ENCODE peak calls at places on chromosomes 11 and 22, in ten cellular contexts. K is heart left ventricle, M is right lobe of liver, G is uterus, E is body of pancreas, A is adrenal gland, C is esophagus squamous epithelium, T is HCT116, L is tibial nerve, V is A549. W is an unnamed sample.

GRCh38 chr11:115409116-115409663 is 95.0 kb downstream of the CADM1 start:
- DNase-seq in K (no peak), M (no peak), G (no peak), E (no peak), A (no peak), C (no peak), T (no peak), L (no peak), V (no peak), W (no peak)

GRCh38 chr11:72309074-72309598 is 65.2 kb upstream of the PHOX2A start:
- DNase-seq in K (no peak), M (no peak), G (no peak), E (no peak), A (no peak), C (no peak), T (no peak), L (no peak), V (no peak), W (no peak)

GRCh38 chr22:27836181-27836580 is 34.6 kb upstream of the MN1 start:
- DNase-seq in K (no peak), M (no peak), G (no peak), E (no peak), A (no peak), C (no peak), T (no peak), L (no peak), V (no peak), W (no peak)

GRCh38 chr11:34671946-34672345 is 51.1 kb downstream of the EHF start:
- DNase-seq in K (no peak), M (no peak), G (no peak), E (no peak), A (no peak), C (no peak), T (no peak), L (no peak), V (no peak), W (no peak)

GRCh38 chr11:16912607-16913006 is 101.6 kb downstream of the PLEKHA7 start:
- DNase-seq in K (no peak), M (no peak), G (no peak), E (peak), A (no peak), C (no peak), T (no peak), L (no peak), V (no peak), W (peak)

GRCh38 chr11:65551572-65552398 is 6.4 kb downstream of the LTBP3 start:
- DNase-seq in K (no peak), M (peak), G (no peak), E (peak), A (no peak), C (no peak), T (peak), L (no peak), V (peak), W (peak)

GRCh38 chr22:44448271-44448780 is 49.7 kb downstream of the RTL6 start:
- DNase-seq in K (peak), M (no peak), G (peak), E (peak), A (peak), C (no peak), T (no peak), L (peak), V (peak), W (peak)

GRCh38 chr11:125082611-125083311 is 19.7 kb downstream of the SLC37A2 start:
- DNase-seq in K (no peak), M (no peak), G (no peak), E (no peak), A (peak), C (no peak), T (peak), L (no peak), V (no peak), W (no peak)

GRCh38 chr11:13054278-13054677 is 45.2 kb downstream of the RASSF10 start:
- DNase-seq in K (no peak), M (no peak), G (no peak), E (no peak), A (peak), C (no peak), T (no peak), L (no peak), V (no peak), W (no peak)

GRCh38 chr22:24593810-24594568 is 1.1 kb upstream of the LRRC75B start:
- DNase-seq in K (no peak), M (peak), G (no peak), E (peak), A (no peak), C (no peak), T (no peak), L (no peak), V (no peak), W (peak)

GRCh38 chr11:127675602-127676001 is 675.0 kb upstream of the KIRREL3 start:
- DNase-seq in K (no peak), M (no peak), G (no peak), E (peak), A (no peak), C (no peak), T (no peak), L (no peak), V (no peak), W (peak)

DNA sequence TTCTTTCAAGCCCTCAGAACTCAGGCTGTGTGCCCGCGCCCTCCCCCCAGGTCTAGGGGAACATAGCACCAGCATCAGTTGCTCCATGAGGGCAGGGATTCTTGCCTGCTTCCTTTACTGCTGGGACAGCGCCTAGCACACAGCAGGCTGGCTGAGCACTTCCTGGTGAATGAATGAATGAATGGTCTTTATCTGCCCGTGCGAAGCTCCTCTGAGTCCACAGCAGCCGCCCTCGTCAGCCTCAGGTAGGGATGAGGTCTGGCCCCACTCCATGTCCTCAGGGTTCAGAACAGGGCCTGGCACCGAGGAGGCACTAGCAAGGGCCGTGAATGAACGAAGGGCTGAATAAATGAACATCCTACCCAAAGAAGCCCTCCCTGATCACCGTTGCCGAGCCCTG is 27.3 kb downstream of the ARRB1 start:
- DNase-seq in K (no peak), M (no peak), G (no peak), E (no peak), A (no peak), C (no peak), T (no peak), L (no peak), V (no peak), W (no peak)
- H3K27ac ChIP-seq in K (no peak), M (no peak), G (no peak), E (peak), A (no peak), C (no peak), T (no peak), L (no peak), V (peak), W (no peak)

DNA sequence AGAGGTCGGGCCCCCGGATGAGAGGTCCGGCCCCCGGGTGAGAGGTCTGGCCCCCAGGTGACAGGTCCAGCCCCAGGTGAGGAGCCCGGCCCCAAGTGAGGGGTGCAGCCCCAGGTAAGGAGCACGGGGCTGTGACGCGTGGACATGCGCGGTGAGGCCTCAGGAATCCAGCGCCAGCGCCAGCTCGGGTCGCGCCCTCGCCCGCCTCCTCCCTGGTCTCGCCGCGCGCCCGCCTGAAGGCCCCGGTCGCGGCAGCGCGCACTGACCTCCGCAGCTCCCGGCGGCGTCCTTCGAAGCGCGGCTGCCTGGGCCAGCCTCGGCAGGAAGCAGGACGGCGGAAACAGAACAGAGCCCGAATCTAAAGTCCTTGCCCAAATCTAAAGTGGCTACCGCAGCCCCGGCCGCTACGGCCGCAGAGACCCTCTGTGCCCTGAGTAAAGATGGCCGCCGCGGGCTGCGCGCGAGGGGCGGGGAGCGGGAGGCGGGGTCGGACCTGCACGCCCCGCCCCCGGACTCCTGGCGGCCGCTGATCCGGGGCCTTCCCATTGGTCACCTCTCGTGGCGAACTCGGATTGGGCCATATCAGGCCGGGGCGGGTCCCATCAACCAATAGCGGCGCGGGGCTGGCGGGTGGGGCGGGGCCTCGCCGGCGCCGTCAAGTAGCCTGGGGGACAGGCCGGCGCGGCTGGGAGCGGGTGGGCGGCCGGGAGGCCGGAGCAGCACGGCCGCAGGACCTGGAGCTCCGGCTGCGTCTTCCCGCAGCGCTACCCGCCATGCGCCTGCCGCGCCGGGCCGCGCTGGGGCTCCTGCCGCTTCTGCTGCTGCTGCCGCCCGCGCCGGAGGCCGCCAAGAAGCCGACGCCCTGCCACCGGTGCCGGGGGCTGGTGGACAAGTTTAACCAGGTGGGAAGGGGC is at the start of the genes ALG12 and CRELD2:
- DNase-seq in K (peak), M (peak), G (peak), E (peak), A (peak), C (peak), T (peak), L (peak), V (peak), W (peak)
- TF ChIP-seq POLR2A in K (peak), M (peak), G (peak), E (peak), A (peak), C (peak), T (peak), L (peak), V (peak), W (peak)

DNA sequence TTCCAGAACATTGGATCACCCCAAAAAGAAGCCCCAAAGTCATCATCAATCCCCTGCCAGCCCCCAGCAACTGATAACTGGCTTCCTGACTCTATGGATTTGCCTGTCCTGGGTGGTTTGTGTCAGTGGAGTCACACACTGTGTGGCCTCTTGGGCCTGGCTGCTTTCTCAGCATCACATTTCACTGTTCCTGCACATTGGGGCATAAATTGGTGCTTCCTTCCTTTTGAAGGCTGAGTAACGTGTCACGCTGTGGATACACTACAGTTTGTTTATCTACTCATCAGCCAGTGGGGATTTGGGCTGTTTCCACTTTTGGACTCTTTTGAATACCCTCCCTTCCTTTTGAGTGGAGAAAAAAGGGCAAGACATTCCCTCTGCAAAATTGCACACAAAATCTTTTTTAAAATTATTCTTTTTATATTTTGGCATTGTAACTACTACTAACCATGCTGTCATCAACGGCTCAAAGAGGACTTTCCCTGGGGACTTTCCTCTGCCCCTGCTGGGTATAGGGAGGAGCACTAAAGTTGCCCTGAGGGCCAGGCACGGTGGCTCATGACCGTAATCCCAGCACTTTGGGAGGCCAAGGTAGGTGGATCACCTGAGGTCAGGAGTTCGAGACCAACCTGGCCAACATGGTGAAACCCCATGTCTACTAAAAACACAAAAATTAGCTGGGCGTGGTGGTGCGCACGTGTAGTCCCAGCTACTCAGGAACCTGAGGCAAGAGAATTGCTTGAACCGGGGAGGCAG is 7.8 kb upstream of the CELSR1 start:
- DNase-seq in K (no peak), M (no peak), G (no peak), E (no peak), A (no peak), C (no peak), T (no peak), L (no peak), V (no peak), W (no peak)
- H3K4me3 ChIP-seq in K (no peak), M (no peak), G (no peak), E (no peak), A (no peak), C (no peak), T (no peak), L (no peak), V (no peak), W (no peak)

GRCh38 chr11:79436911-79437273 is 3.9 kb downstream of the TENM4 start:
- DNase-seq in K (no peak), M (no peak), G (no peak), E (no peak), A (no peak), C (no peak), T (no peak), L (no peak), V (no peak), W (no peak)
- H3K27ac ChIP-seq in K (no peak), M (no peak), G (peak), E (no peak), A (no peak), C (peak), T (no peak), L (no peak), V (no peak), W (peak)

GRCh38 chr11:61303725-61304124 is 8.6 kb upstream of the VWCE start:
- DNase-seq in K (no peak), M (no peak), G (no peak), E (no peak), A (no peak), C (no peak), T (no peak), L (no peak), V (no peak), W (no peak)
- TF ChIP-seq POLR2A in K (no peak), M (no peak), G (no peak), E (no peak), A (no peak), C (no peak), T (no peak), L (no peak), V (no peak), W (no peak)

GRCh38 chr22:36595968-36596367 is 67.0 kb upstream of the EIF3D start:
- DNase-seq in K (peak), M (no peak), G (no peak), E (no peak), A (no peak), C (no peak), T (no peak), L (no peak), V (no peak), W (no peak)
- H3K4me3 ChIP-seq in K (no peak), M (no peak), G (no peak), E (no peak), A (no peak), C (no peak), T (no peak), L (no peak), V (no peak), W (no peak)

GRCh38 chr11:126547161-126547560 is 191.7 kb downstream of the ST3GAL4 start:
- DNase-seq in K (no peak), M (no peak), G (no peak), E (no peak), A (no peak), C (no peak), T (no peak), L (no peak), V (no peak), W (no peak)
- H3K27ac ChIP-seq in K (no peak), M (no peak), G (no peak), E (no peak), A (no peak), C (no peak), T (no peak), L (no peak), V (no peak), W (no peak)

GRCh38 chr22:30881361-30882180 is 87.0 kb downstream of the MORC2 start:
- DNase-seq in K (peak), M (peak), G (no peak), E (peak), A (peak), C (no peak), T (no peak), L (no peak), V (no peak), W (no peak)
- TF ChIP-seq POLR2A in K (no peak), M (no peak), G (no peak), E (no peak), A (no peak), C (no peak), T (no peak), L (no peak), V (no peak), W (no peak)

GRCh38 chr11:123742778-123743177 is 1.3 kb upstream of the ZNF202 start:
- DNase-seq in K (no peak), M (no peak), G (no peak), E (no peak), A (no peak), C (no peak), T (no peak), L (no peak), V (no peak), W (no peak)
- H3K4me3 ChIP-seq in K (no peak), M (no peak), G (no peak), E (no peak), A (no peak), C (no peak), T (no peak), L (no peak), V (no peak), W (no peak)

DNA sequence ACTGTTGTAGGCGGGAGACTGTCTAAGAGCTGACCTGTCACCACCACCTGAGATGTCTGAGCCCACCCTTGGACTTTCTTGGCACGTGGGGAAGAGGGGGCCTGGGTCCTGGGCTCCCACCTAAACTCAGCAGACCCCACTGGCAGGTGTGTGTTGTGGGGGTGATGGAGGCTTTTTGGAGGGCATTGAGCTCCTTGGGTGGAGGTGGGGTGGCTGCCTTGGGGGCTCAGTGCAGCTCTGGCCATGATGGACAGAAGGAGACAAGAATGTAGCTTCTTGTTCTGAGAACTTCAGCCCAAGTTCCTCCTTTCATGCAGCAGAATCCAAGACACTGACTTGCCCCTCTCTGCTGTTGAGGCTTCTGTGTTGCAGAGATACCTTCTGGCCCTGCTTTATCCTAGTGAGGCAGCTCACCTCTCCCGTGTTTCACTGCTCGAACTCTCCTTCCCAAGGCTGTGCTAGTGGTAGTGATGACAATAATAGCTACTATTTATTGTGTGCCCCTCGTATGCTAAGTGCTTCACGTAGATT is 116.6 kb upstream of the OR4B1 start:
- DNase-seq in K (no peak), M (peak), G (no peak), E (no peak), A (no peak), C (no peak), T (no peak), L (no peak), V (no peak), W (no peak)
- H3K27ac ChIP-seq in K (no peak), M (peak), G (no peak), E (no peak), A (no peak), C (no peak), T (no peak), L (no peak), V (peak), W (no peak)